ENCODE peak calls at places on chromosomes 16 and 17, in six cellular contexts. L is thyroid gland, H is cardiac fibroblast, N is HFF-Myc, Q is IMR-90, W is transverse colon. X is an unnamed sample.

GRCh38 chr16:31477220-31478216 is 5.4 kb upstream of the SLC5A2 start:
- DNase-seq in L (peak), H (no peak), N (no peak), Q (no peak), W (peak), X (peak)

GRCh38 chr17:4565209-4566141 is 5.1 kb upstream of the GGT6 start:
- DNase-seq in L (peak), H (peak), N (peak), Q (peak), W (peak), X (peak)

GRCh38 chr17:33140413-33141099 is 148.9 kb downstream of the SPACA3 start:
- DNase-seq in L (no peak), H (no peak), N (no peak), Q (no peak), W (no peak), X (no peak)

GRCh38 chr16:17445421-17445820 is 25.3 kb downstream of the XYLT1 start:
- DNase-seq in L (no peak), H (no peak), N (no peak), Q (no peak), W (no peak), X (no peak)

GRCh38 chr17:70622382-70623260 is 453.3 kb downstream of the KCNJ2 start:
- DNase-seq in L (peak), H (peak), N (no peak), Q (peak), W (peak), X (peak)

GRCh38 chr16:85309656-85310587 is 197.7 kb upstream of the CIBAR2 start:
- DNase-seq in L (peak), H (no peak), N (no peak), Q (no peak), W (peak), X (no peak)

GRCh38 chr16:22278418-22278817 is 18.8 kb upstream of the POLR3E start:
- DNase-seq in L (no peak), H (no peak), N (no peak), Q (no peak), W (no peak), X (no peak)

GRCh38 chr17:44258811-44259351 is 9.1 kb downstream of the SLC4A1 start:
- DNase-seq in L (peak), H (no peak), N (no peak), Q (no peak), W (no peak), X (no peak)

GRCh38 chr17:27849474-27850185 is 43.5 kb downstream of the LYRM9 start:
- DNase-seq in L (no peak), H (no peak), N (no peak), Q (no peak), W (no peak), X (no peak)

GRCh38 chr17:72430611-72431432 is 310.0 kb downstream of the SOX9 start:
- DNase-seq in L (peak), H (peak), N (no peak), Q (no peak), W (peak), X (no peak)

GRCh38 chr17:3827124-3827773 is 18.8 kb downstream of the NCBP3 start:
- DNase-seq in L (peak), H (peak), N (peak), Q (peak), W (peak), X (peak)

GRCh38 chr16:12649356-12649755 is 154.3 kb downstream of the CPPED1 start:
- DNase-seq in L (no peak), H (no peak), N (no peak), Q (no peak), W (no peak), X (no peak)

GRCh38 chr17:20613905-20614304 is 34.4 kb downstream of the CDRT15L2 start:
- DNase-seq in L (no peak), H (no peak), N (no peak), Q (no peak), W (no peak), X (no peak)

GRCh38 chr16:85349413-85350145 is 237.3 kb upstream of the CIBAR2 start:
- DNase-seq in L (no peak), H (no peak), N (no peak), Q (no peak), W (no peak), X (no peak)

GRCh38 chr16:23691483-23692189 is 12.9 kb downstream of the PLK1 start:
- DNase-seq in L (no peak), H (peak), N (no peak), Q (no peak), W (no peak), X (no peak)

GRCh38 chr16:75761111-75761510 is 34.8 kb upstream of the CPHXL start:
- DNase-seq in L (no peak), H (peak), N (no peak), Q (peak), W (no peak), X (no peak)

GRCh38 chr17:45854209-45854608 is 9.5 kb downstream of the SPPL2C start:
- DNase-seq in L (no peak), H (no peak), N (no peak), Q (no peak), W (no peak), X (no peak)

GRCh38 chr17:73420897-73421296 is 109.1 kb upstream of the CDC42EP4 start:
- DNase-seq in L (no peak), H (no peak), N (no peak), Q (peak), W (no peak), X (no peak)

GRCh38 chr17:43949777-43950176 is 4.0 kb downstream of the PYY start:
- DNase-seq in L (no peak), H (peak), N (no peak), Q (no peak), W (no peak), X (no peak)

GRCh38 chr16:64363039-64363438 is 758.8 kb downstream of the CDH11 start:
- DNase-seq in L (no peak), H (no peak), N (no peak), Q (peak), W (no peak), X (no peak)

GRCh38 chr16:67265834-67266233 is 13.5 kb upstream of the PLEKHG4 start:
- DNase-seq in L (no peak), H (no peak), N (no peak), Q (no peak), W (no peak), X (no peak)

GRCh38 chr17:61405686-61406542 is 6.3 kb downstream of the TBX2 start:
- DNase-seq in L (no peak), H (no peak), N (no peak), Q (peak), W (no peak), X (no peak)

GRCh38 chr16:3266873-3267537 is 10.6 kb upstream of the MEFV start:
- DNase-seq in L (peak), H (peak), N (peak), Q (peak), W (no peak), X (no peak)

GRCh38 chr16:58236231-58236690 is 38.4 kb upstream of the CSNK2A2 start:
- DNase-seq in L (peak), H (peak), N (peak), Q (peak), W (peak), X (peak)

GRCh38 chr17:83203073-83203471 is 123.7 kb downstream of the METRNL start:
- DNase-seq in L (peak), H (peak), N (peak), Q (peak), W (peak), X (no peak)

GRCh38 chr16:87850009-87851006 is 19.0 kb downstream of the SLC7A5 start:
- DNase-seq in L (peak), H (peak), N (no peak), Q (peak), W (peak), X (peak)

GRCh38 chr16:71807905-71808592 is 585 bp downstream of the AP1G1 start:
- DNase-seq in L (peak), H (peak), N (no peak), Q (peak), W (peak), X (no peak)

GRCh38 chr16:89187337-89188063 is 12.8 kb downstream of the SLC22A31 start:
- DNase-seq in L (no peak), H (no peak), N (no peak), Q (no peak), W (no peak), X (peak)

DNA sequence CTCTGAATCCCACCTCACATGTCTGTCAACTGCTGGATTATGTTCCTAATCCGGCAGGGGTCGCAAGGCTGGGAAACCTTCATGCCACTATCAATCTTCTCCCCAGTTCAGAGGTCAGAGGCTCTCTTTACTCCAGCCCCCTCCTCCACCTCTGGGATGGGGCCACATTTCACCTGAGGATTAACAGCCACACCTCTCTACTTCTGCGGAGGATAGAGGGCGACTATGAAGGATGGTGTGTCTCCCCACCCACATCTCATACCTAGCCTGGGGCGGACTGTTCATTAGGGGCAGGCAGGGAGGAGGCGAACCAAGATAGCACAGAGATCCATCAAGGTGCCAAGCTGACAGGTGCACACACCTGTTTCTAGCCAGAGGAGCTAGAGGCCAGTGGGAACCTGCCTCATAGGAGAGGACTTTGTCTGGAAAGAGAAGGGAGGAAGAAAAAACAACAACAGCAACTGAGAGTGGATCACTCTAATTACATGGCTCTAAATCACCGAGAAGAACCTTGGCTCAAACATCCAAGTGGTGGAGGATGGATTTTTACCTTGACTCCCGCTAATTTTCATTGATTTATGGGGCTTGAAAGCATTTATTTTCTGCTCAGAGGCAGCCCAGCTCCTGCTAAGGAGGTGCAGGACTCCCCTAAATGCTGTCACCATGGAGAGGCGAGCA is 41.9 kb upstream of the SKAP1 start:
- DNase-seq in L (no peak), H (no peak), N (no peak), Q (no peak), W (no peak), X (no peak)
- TF ChIP-seq CTCF in L (no peak), H (no peak), N (no peak), Q (no peak), W (no peak), X (peak)

GRCh38 chr17:7042507-7043194 is 1.2 kb downstream of the SLC16A11 start:
- DNase-seq in L (peak), H (no peak), N (no peak), Q (no peak), W (no peak), X (no peak)

GRCh38 chr17:7043544-7044268 is at the start of gene SLC16A11:
- DNase-seq in L (peak), H (peak), N (no peak), Q (peak), W (peak), X (peak)

GRCh38 chr17:7045492-7046126 is 1.7 kb upstream of the SLC16A11 start:
- DNase-seq in L (peak), H (peak), N (no peak), Q (peak), W (peak), X (no peak)

GRCh38 chr17:7041607-7042506 is 2.0 kb downstream of the SLC16A11 start:
- DNase-seq in L (peak), H (peak), N (no peak), Q (no peak), W (no peak), X (no peak)

GRCh38 chr17:7043195-7043543 is 723 bp downstream of the SLC16A11 start:
- DNase-seq in L (peak), H (no peak), N (no peak), Q (no peak), W (peak), X (no peak)
- TF ChIP-seq CTCF in L (no peak), H (no peak), N (no peak), Q (no peak), W (no peak), X (no peak)

GRCh38 chr17:75764711-75765421 is at the start of gene GALK1:
- DNase-seq in L (peak), H (peak), N (no peak), Q (peak), W (peak), X (peak)

GRCh38 chr17:75763613-75764416 is 1.2 kb downstream of the GALK1 start:
- DNase-seq in L (no peak), H (no peak), N (no peak), Q (no peak), W (no peak), X (no peak)

GRCh38 chr17:75765981-75766380 is 989 bp upstream of the GALK1 start:
- DNase-seq in L (no peak), H (no peak), N (no peak), Q (no peak), W (no peak), X (no peak)

GRCh38 chr17:75763269-75763607 is 1.8 kb downstream of the GALK1 start:
- DNase-seq in L (no peak), H (no peak), N (no peak), Q (no peak), W (no peak), X (no peak)

DNA sequence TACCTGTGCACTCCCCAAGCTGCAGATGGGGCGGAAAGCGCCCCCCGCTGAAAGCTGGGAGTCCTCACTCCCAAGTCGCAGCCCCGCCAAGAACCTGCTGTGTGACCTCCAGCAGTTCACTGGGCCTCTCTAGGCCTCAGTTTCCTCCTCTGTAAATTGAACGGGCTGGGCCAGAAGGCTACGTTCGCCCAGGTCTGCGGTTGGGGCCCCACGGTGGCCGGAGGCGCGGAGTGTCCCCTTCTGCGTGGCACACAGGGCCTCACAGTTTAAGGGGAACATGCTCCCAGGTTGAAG is 628 bp downstream of the GALK1 start:
- DNase-seq in L (no peak), H (no peak), N (no peak), Q (no peak), W (no peak), X (no peak)
- TF ChIP-seq CTCF in L (no peak), H (no peak), N (no peak), Q (no peak), W (no peak), X (no peak)

GRCh38 chr16:4693296-4693955 is at the start of gene NUDT16L1:
- DNase-seq in L (peak), H (peak), N (peak), Q (peak), W (peak), X (peak)
- TF ChIP-seq CTCF in L (peak), H (no peak), N (no peak), Q (peak), W (no peak), X (peak)

GRCh38 chr17:18094409-18094807 is 6.7 kb downstream of the DRG2 start:
- DNase-seq in L (no peak), H (no peak), N (no peak), Q (no peak), W (no peak), X (no peak)

GRCh38 chr17:18089613-18090012 is 1.9 kb downstream of the DRG2 start:
- DNase-seq in L (no peak), H (no peak), N (no peak), Q (no peak), W (no peak), X (no peak)

GRCh38 chr17:18099516-18099915 is 9.0 kb upstream of the MYO15A start:
- DNase-seq in L (no peak), H (no peak), N (no peak), Q (no peak), W (no peak), X (no peak)

GRCh38 chr17:18087610-18088491 is at the start of gene DRG2:
- DNase-seq in L (peak), H (peak), N (peak), Q (peak), W (peak), X (peak)

DNA sequence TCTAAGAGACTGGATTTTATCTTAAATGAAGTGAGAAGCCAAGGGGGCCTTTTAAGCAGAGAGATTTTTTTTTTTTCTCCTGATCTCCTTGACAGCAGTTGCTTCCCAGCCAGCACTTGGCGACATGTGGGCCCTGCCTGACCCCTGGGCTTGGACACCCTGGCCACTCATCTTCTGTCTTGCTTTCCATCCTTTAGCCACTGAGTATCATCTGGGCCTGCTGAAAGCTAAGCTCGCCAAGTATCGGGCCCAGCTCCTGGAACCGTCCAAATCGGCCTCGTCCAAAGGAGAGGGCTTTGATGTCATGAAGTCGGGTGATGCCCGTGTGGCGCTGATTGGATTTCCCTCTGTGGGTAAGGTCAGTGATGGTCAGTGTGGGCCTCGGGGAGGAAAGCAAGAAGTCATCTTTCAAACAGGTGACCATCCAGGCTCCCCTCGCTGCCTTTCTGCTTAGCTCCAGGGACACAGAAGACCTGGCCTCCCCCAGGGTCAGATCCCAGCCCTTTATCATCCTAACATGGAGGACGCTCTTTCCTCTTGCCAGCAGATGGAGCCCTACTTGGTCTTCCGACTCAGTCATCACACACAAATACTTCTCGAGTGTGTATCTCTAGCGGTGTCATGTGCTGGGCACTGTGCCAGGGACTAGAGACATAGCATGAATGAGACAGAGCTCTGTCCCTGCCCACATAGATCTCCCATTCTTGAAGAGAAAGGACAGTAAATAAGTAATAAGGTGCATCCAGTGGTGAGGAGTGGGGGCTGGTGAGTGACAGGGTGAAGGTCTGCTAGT is 6.1 kb downstream of the DRG2 start:
- DNase-seq in L (peak), H (peak), N (peak), Q (peak), W (no peak), X (no peak)
- TF ChIP-seq CTCF in L (no peak), H (peak), N (peak), Q (peak), W (peak), X (peak)

DNA sequence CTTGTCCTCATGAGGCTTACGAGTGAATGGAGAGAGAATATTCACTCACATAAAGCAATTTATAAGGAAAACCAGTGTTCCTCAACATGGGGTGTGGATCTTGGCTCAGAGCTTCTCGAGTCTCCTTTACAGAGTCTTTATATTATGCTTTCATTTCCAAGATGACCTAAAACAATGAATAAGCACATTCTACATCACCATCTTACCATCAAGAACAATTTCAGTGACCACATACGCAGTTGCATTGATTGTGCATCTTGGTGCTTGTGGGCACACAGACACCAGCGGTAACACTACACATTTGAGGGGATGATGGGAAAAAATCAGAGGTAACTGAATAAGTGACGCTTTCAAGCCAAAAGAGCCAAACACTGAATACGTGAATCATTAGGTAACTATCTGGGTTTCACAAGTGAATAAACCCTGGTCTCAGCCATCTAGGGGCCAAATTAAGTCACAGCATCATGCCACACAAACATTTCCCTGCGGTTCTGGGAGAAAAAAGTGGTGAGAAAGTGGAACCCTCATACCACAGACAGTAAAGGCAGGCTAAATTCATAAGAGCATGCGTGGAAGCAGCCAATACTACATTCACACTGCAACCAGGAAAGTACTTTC is 9.4 kb downstream of the CWC25 start:
- DNase-seq in L (no peak), H (peak), N (no peak), Q (peak), W (no peak), X (no peak)
- TF ChIP-seq CTCF in L (no peak), H (peak), N (peak), Q (peak), W (no peak), X (no peak)